ENCODE peak calls at places on chromosomes 11 and 22, in five cellular contexts. D is T-helper 1 cell; Q is stimulated activated CD4-positive, alpha-beta T cell treated with anti-CD3 and anti-CD28 coated beads, TNF-alpha, amount 100 ng/mL, for 24 hours; M is activated gamma-delta T cell treated with Interleukin-2 at 50 U/mL for 16 hours; T is activated CD8-positive, alpha-beta T cell treated with anti-CD3 and anti-CD28 coated beads for 36 hours. G is an unnamed sample.

GRCh38 chr11:33475999-33476398 is 218.8 kb downstream of the HIPK3 start:
- DNase-seq in D (no peak), M (no peak), T (no peak), Q (no peak), G (peak; percentile 53)

GRCh38 chr11:45041556-45041955 is 90.9 kb upstream of the TP53I11 start:
- DNase-seq in D (no peak), T (no peak), M (no peak), Q (no peak), G (no peak)

GRCh38 chr11:69002743-69003231 is 10.3 kb downstream of the MRGPRF start:
- DNase-seq in Q (no peak), M (no peak), T (no peak), D (no peak), G (no peak)

GRCh38 chr11:11965192-11965591 is 43.2 kb downstream of the DKK3 start:
- DNase-seq in Q (no peak), T (no peak), M (no peak), D (no peak), G (no peak)

GRCh38 chr11:64337538-64338249 is 2.3 kb upstream of the CCDC88B start:
- DNase-seq in Q (no peak), M (no peak), T (no peak), D (no peak), G (no peak)

GRCh38 chr11:216081-216974 is 8.8 kb downstream of the RIC8A start:
- DNase-seq in Q (no peak), D (no peak), T (no peak), M (no peak), G (peak; percentile 5)

GRCh38 chr22:42868751-42869251 is 11.7 kb upstream of the ARFGAP3 start:
- DNase-seq in Q (no peak), D (no peak), T (no peak), M (no peak), G (peak; percentile 75)

GRCh38 chr22:22591348-22592299 is 32.6 kb upstream of the PRAME start:
- DNase-seq in Q (no peak), D (no peak), M (no peak), T (no peak), G (no peak)

GRCh38 chr11:107713009-107713408 is 1.2 kb upstream of the SLN start:
- DNase-seq in T (no peak), Q (no peak), M (no peak), D (no peak), G (no peak)

GRCh38 chr11:64447717-64448598 is 89.0 kb downstream of the RPS6KA4 start:
- DNase-seq in T (no peak), M (no peak), Q (no peak), D (no peak), G (peak; percentile 38)

GRCh38 chr11:12381875-12382274 is 4.5 kb downstream of the PARVA start:
- DNase-seq in M (no peak), Q (no peak), D (no peak), T (no peak), G (no peak)

GRCh38 chr22:25419247-25420113 is 145.0 kb upstream of the GRK3 start:
- DNase-seq in T (no peak), D (no peak), M (no peak), Q (no peak), G (peak; percentile 79)

GRCh38 chr11:102302241-102302640 is 15.0 kb upstream of the BIRC3 start:
- DNase-seq in T (no peak), Q (no peak), M (no peak), D (no peak), G (no peak)

GRCh38 chr11:44416776-44417175 is 106.8 kb upstream of the ALX4 start:
- DNase-seq in T (no peak), M (no peak), Q (no peak), D (no peak), G (no peak)

GRCh38 chr22:36587289-36588154 is 58.6 kb upstream of the EIF3D start:
- DNase-seq in M (no peak), T (no peak), D (no peak), Q (no peak), G (peak; percentile 34)

GRCh38 chr22:33192156-33192555 is 134.0 kb upstream of the SYN3 start:
- DNase-seq in T (no peak), D (no peak), Q (no peak), M (no peak), G (no peak)

GRCh38 chr11:32420937-32421532 is 14.3 kb downstream of the WT1 start:
- DNase-seq in Q (no peak), D (peak; percentile 16), T (peak; percentile 57), M (no peak), G (no peak)

GRCh38 chr11:33319965-33320813 is 63.0 kb downstream of the HIPK3 start:
- DNase-seq in D (no peak), Q (no peak), M (no peak), T (no peak), G (no peak)

GRCh38 chr11:115965754-115966504 is 461.7 kb upstream of the CADM1 start:
- DNase-seq in D (no peak), Q (no peak), M (no peak), T (no peak), G (no peak)

GRCh38 chr11:78957481-78958245 is 383.0 kb upstream of the NARS2 start:
- DNase-seq in M (no peak), Q (no peak), T (no peak), D (no peak), G (no peak)

GRCh38 chr22:32700186-32700882 is 101.2 kb upstream of the TIMP3 start:
- DNase-seq in D (no peak), Q (no peak), M (no peak), T (no peak), G (no peak)

GRCh38 chr11:43947003-43947500 is 4.6 kb downstream of the C11orf96 start:
- DNase-seq in Q (no peak), D (no peak), T (no peak), M (no peak), G (no peak)

GRCh38 chr11:76792505-76793264 is 9.5 kb downstream of the TSKU start:
- DNase-seq in T (no peak), M (no peak), D (no peak), Q (no peak), G (no peak)

GRCh38 chr11:34890812-34891211 is 25.4 kb downstream of the APIP start:
- DNase-seq in T (no peak), Q (no peak), D (no peak), M (no peak), G (no peak)